ENCODE peak calls at places on chromosomes 2 and 18, in nine cellular contexts. K, U, Z, L, F, B, H, T and M are unnamed samples.

GRCh38 chr2:188142636-188143035 is 149.0 kb upstream of the GULP1 start:
- DNase-seq in U (peak), B (no peak), H (no peak), Z (peak), T (no peak), L (no peak), K (no peak), F (peak), M (no peak)

GRCh38 chr2:10079192-10079930 is 850 bp downstream of the CYS1 start:
- DNase-seq in L (peak), T (peak), H (no peak), Z (peak), U (peak), F (peak), B (no peak), K (no peak), M (peak)

GRCh38 chr2:241036964-241037421 is 38.6 kb downstream of the SNED1 start:
- DNase-seq in U (no peak), T (no peak), B (no peak), H (no peak), L (no peak), F (no peak), K (no peak), Z (no peak), M (no peak)

GRCh38 chr2:196435189-196435588 is 204.3 kb upstream of the CCDC150 start:
- DNase-seq in L (no peak), T (no peak), F (peak), B (no peak), K (no peak), Z (no peak), U (peak), H (no peak), M (no peak)

GRCh38 chr2:38685116-38685735 is 19.3 kb downstream of the GALM start:
- DNase-seq in K (no peak), B (no peak), H (no peak), F (no peak), U (peak), T (no peak), L (no peak), Z (no peak), M (no peak)

GRCh38 chr18:75376004-75376403 is 51.5 kb downstream of the SMIM21 start:
- DNase-seq in L (no peak), F (no peak), H (no peak), K (no peak), Z (no peak), B (no peak), U (no peak), T (no peak), M (no peak)

GRCh38 chr2:3001595-3002184 is 375.9 kb downstream of the EIPR1 start:
- DNase-seq in F (peak), L (no peak), K (peak), T (no peak), H (peak), B (no peak), U (no peak), Z (no peak), M (peak)

GRCh38 chr2:216866515-216867095 is 6.7 kb upstream of the TNP1 start:
- DNase-seq in L (no peak), T (no peak), H (no peak), F (peak), U (no peak), K (no peak), B (no peak), Z (no peak), M (no peak)

GRCh38 chr2:22290293-22290692 is 1094.7 kb upstream of the KLHL29 start:
- DNase-seq in K (no peak), F (no peak), L (no peak), B (no peak), U (no peak), T (no peak), H (no peak), Z (no peak), M (no peak)

GRCh38 chr2:194004590-194005206 is 1652.3 kb upstream of the SLC39A10 start:
- DNase-seq in H (no peak), L (no peak), B (no peak), F (peak), U (no peak), K (no peak), Z (no peak), T (no peak), M (no peak)

GRCh38 chr2:176293334-176293733 is 24.1 kb downstream of the MTX2 start:
- DNase-seq in F (no peak), U (no peak), K (no peak), L (no peak), B (no peak), T (no peak), H (no peak), Z (no peak), M (no peak)

GRCh38 chr18:61742555-61743429 is 150.0 kb downstream of the RNF152 start:
- DNase-seq in H (no peak), L (no peak), F (no peak), B (no peak), Z (no peak), U (no peak), K (no peak), T (peak), M (no peak)

GRCh38 chr2:4995466-4995865 is 696.7 kb upstream of the SOX11 start:
- DNase-seq in T (no peak), B (no peak), U (no peak), L (no peak), K (no peak), F (no peak), Z (no peak), H (no peak), M (peak)

GRCh38 chr2:30398488-30398887 is 48.6 kb upstream of the LCLAT1 start:
- DNase-seq in L (no peak), H (no peak), U (no peak), Z (no peak), T (no peak), B (no peak), K (no peak), F (peak), M (no peak)

GRCh38 chr2:191650896-191651773 is 26.8 kb upstream of the NABP1 start:
- DNase-seq in L (no peak), K (no peak), B (no peak), Z (no peak), H (no peak), U (no peak), F (peak), T (no peak), M (no peak)

GRCh38 chr2:129798626-129799025 is 180.8 kb upstream of the RAB6C start:
- DNase-seq in B (no peak), K (no peak), H (no peak), L (no peak), U (no peak), F (no peak), T (no peak), Z (no peak), M (no peak)

GRCh38 chr2:128178650-128179460 is 87.9 kb downstream of the UGGT1 start:
- DNase-seq in Z (peak), T (peak), H (peak), K (peak), F (peak), B (no peak), U (peak), L (peak), M (peak)

GRCh38 chr2:140526575-140526974 is 1604.2 kb downstream of the LRP1B start:
- DNase-seq in L (no peak), Z (no peak), F (peak), K (no peak), T (no peak), B (no peak), H (no peak), U (peak), M (no peak)

GRCh38 chr2:190126758-190127157 is 64.2 kb upstream of the MSTN start:
- DNase-seq in H (no peak), F (peak), B (no peak), Z (peak), T (no peak), K (no peak), U (no peak), L (no peak), M (peak)

GRCh38 chr2:222426836-222427130 is 2.4 kb downstream of the SGPP2 start:
- DNase-seq in F (no peak), Z (no peak), K (no peak), U (no peak), T (no peak), B (no peak), H (peak), L (no peak), M (no peak)

GRCh38 chr2:200662727-200663126 is 76.9 kb downstream of the AOX1 start:
- DNase-seq in F (peak), Z (peak), B (no peak), L (no peak), T (no peak), U (peak), H (peak), K (no peak), M (peak)

GRCh38 chr2:238523158-238524110 is 96.7 kb downstream of the ASB1 start:
- DNase-seq in K (peak), H (no peak), B (no peak), F (peak), U (peak), Z (peak), T (no peak), L (no peak), M (peak)

GRCh38 chr18:35458677-35459441 is 38.9 kb downstream of the INO80C start:
- DNase-seq in L (no peak), Z (peak), T (peak), K (peak), H (peak), F (peak), B (no peak), U (peak), M (peak)

GRCh38 chr2:63249146-63249545 is 198.5 kb downstream of the OTX1 start:
- DNase-seq in L (no peak), Z (no peak), T (no peak), B (no peak), U (no peak), F (no peak), K (no peak), H (no peak), M (no peak)

GRCh38 chr2:101608411-101609317 is 88.8 kb upstream of the MAP4K4 start:
- DNase-seq in K (no peak), Z (no peak), T (no peak), B (no peak), L (no peak), F (peak), H (no peak), U (no peak), M (no peak)

GRCh38 chr2:113245276-113245711 is 33.4 kb downstream of the PAX8 start:
- DNase-seq in L (no peak), H (no peak), T (no peak), K (no peak), U (no peak), Z (no peak), F (no peak), B (no peak), M (no peak)

GRCh38 chr18:52341617-52342381 is 1.8 kb downstream of the DCC start:
- DNase-seq in U (peak), F (peak), H (no peak), L (no peak), B (no peak), T (no peak), Z (no peak), K (no peak), M (peak)

GRCh38 chr2:1651131-1652066 is 92.9 kb downstream of the PXDN start:
- DNase-seq in T (peak), Z (no peak), B (no peak), U (no peak), K (no peak), H (no peak), F (no peak), L (no peak), M (no peak)

GRCh38 chr2:100921685-100922161 is 80.4 kb upstream of the RPL31 start:
- DNase-seq in T (no peak), K (no peak), B (no peak), Z (peak), U (no peak), F (peak), L (no peak), H (no peak), M (no peak)

GRCh38 chr2:150371066-150371812 is 116.2 kb downstream of the RND3 start:
- DNase-seq in B (no peak), K (no peak), F (no peak), Z (no peak), H (no peak), T (no peak), U (no peak), L (no peak), M (peak)

GRCh38 chr2:239225921-239226561 is 174.8 kb downstream of the HDAC4 start:
- DNase-seq in U (peak), L (no peak), F (peak), B (no peak), K (no peak), Z (peak), H (no peak), T (no peak), M (peak)